ENCODE peak calls at places on chromosomes 13 and 19, in ten cellular contexts. M is NCI-H1417; L is T-helper 1 cell; X is tibial nerve; O is stimulated activated CD4-positive, alpha-beta T cell treated with anti-CD3 and anti-CD28 coated beads, Interleukin-4, amount 100 ng/mL, for 1 hour; U is body of pancreas; Y is mammary epithelial cell; Q is midbrain; Z is stimulated activated CD8-positive, alpha-beta memory T cell treated with anti-CD3 and anti-CD28 coated beads, Interleukin-4, amount 100 ng/mL, for 48 hours; N is cardiac fibroblast. I is an unnamed sample.

GRCh38 chr13:71865858-71866172 is 1.2 kb downstream of the DACH1 start:
- DNase-seq in M (peak; percentile 85), L (no peak), X (no peak), O (peak; percentile 4), U (no peak), Y (no peak), Q (no peak), Z (no peak), N (peak; percentile 9), I (no peak)

GRCh38 chr19:50992666-50993035 is 8.8 kb downstream of the KLK8 start:
- DNase-seq in M (no peak), L (no peak), X (no peak), O (no peak), U (no peak), Y (peak; percentile 97), Q (no peak), Z (no peak), N (no peak), I (no peak)

GRCh38 chr19:56253737-56254136 is 18.8 kb upstream of the EDDM13 start:
- DNase-seq in M (no peak), L (no peak), X (peak; percentile 15), O (no peak), U (no peak), Y (peak; percentile 42), Q (peak; percentile 43), Z (no peak), N (peak; percentile 78), I (peak; percentile 76)

GRCh38 chr19:47187023-47187655 is 43.9 kb downstream of the BBC3 start:
- DNase-seq in M (no peak), L (no peak), X (no peak), O (no peak), U (no peak), Y (no peak), Q (no peak), Z (no peak), N (no peak), I (no peak)

GRCh38 chr13:95480131-95480545 is 72.4 kb upstream of the CLDN10 start:
- DNase-seq in M (no peak), L (no peak), X (peak; percentile 17), O (no peak), U (peak; percentile 57), Y (no peak), Q (peak; percentile 22), Z (peak; percentile 51), N (no peak), I (peak; percentile 73)

GRCh38 chr13:99829156-99829555 is 142.4 kb downstream of the ZIC5 start:
- DNase-seq in M (no peak), L (no peak), X (no peak), O (no peak), U (no peak), Y (no peak), Q (no peak), Z (no peak), N (no peak), I (no peak)

GRCh38 chr19:41860419-41861097 is 503 bp downstream of the RPS19 start:
- DNase-seq in M (peak; percentile 32), L (no peak), X (no peak), O (peak; percentile 56), U (peak; percentile 19), Y (no peak), Q (no peak), Z (peak; percentile 41), N (peak; percentile 34), I (no peak)

GRCh38 chr13:80030491-80030890 is 310.4 kb downstream of the SPRY2 start:
- DNase-seq in M (no peak), L (no peak), X (no peak), O (no peak), U (peak; percentile 32), Y (peak; percentile 65), Q (no peak), Z (no peak), N (peak; percentile 59), I (peak; percentile 45)

GRCh38 chr19:45601524-45602522 is at the start of gene GPR4:
- DNase-seq in M (no peak), L (no peak), X (no peak), O (no peak), U (no peak), Y (no peak), Q (no peak), Z (no peak), N (no peak), I (no peak)

GRCh38 chr13:31234729-31235128 is 35.0 kb downstream of the B3GLCT start:
- DNase-seq in M (no peak), L (no peak), X (no peak), O (no peak), U (no peak), Y (no peak), Q (no peak), Z (no peak), N (peak; percentile 15), I (no peak)

GRCh38 chr19:8209111-8209964 is at the start of gene CERS4:
- DNase-seq in M (peak; percentile 89), L (peak; percentile 79), X (peak; percentile 30), O (peak; percentile 83), U (peak; percentile 82), Y (no peak), Q (peak; percentile 88), Z (peak; percentile 81), N (peak; percentile 10), I (peak; percentile 90)

GRCh38 chr19:2474232-2475017 is 1.5 kb upstream of the GADD45B start:
- DNase-seq in M (peak; percentile 70), L (peak; percentile 80), X (peak; percentile 75), O (peak; percentile 95), U (peak; percentile 84), Y (peak; percentile 75), Q (peak; percentile 84), Z (peak; percentile 95), N (peak; percentile 90), I (peak; percentile 83)

GRCh38 chr19:10501971-10502523 is 1.1 kb downstream of the KEAP1 start:
- DNase-seq in M (peak; percentile 85), L (no peak), X (peak; percentile 53), O (peak; percentile 57), U (peak; percentile 96), Y (no peak), Q (peak; percentile 81), Z (peak; percentile 76), N (no peak), I (peak; percentile 82)

GRCh38 chr19:10227215-10227971 is 3.7 kb downstream of the S1PR2 start:
- DNase-seq in M (no peak), L (no peak), X (peak; percentile 50), O (no peak), U (no peak), Y (no peak), Q (peak; percentile 92), Z (peak; percentile 37), N (no peak), I (peak; percentile 97)

GRCh38 chr19:56124578-56124977 is 3.5 kb upstream of the ZNF787 start:
- DNase-seq in M (no peak), L (no peak), X (no peak), O (no peak), U (no peak), Y (no peak), Q (no peak), Z (no peak), N (no peak), I (no peak)

GRCh38 chr13:44874176-44874575 is 115.1 kb downstream of the NUFIP1 start:
- DNase-seq in M (no peak), L (no peak), X (no peak), O (no peak), U (no peak), Y (no peak), Q (no peak), Z (no peak), N (no peak), I (no peak)

I was measured in Ammon's horn.